ENCODE peak calls at places on chromosomes 5 and 9, in ten cellular contexts. Q is A549, S is sigmoid colon, W is H1, T is ovary, P is transverse colon, I is tibial nerve, H is HepG2, A is K562, J is SK-N-SH. F is an unnamed sample.

GRCh38 chr5:174581483-174581882 is 142.9 kb upstream of the MSX2 start:
- DNase-seq in Q (peak), S (no peak), W (no peak), T (no peak), P (no peak), I (no peak), H (peak), A (peak), J (peak), F (peak)

GRCh38 chr9:112970939-112971338 is 41.1 kb downstream of the ZNF883 start:
- DNase-seq in Q (no peak), S (no peak), W (no peak), T (no peak), P (no peak), I (no peak), H (no peak), A (no peak), J (peak), F (no peak)

GRCh38 chr5:2773327-2773726 is 21.9 kb upstream of the IRX2 start:
- DNase-seq in Q (no peak), S (no peak), W (no peak), T (no peak), P (no peak), I (no peak), H (no peak), A (no peak), J (no peak), F (no peak)

GRCh38 chr5:135244620-135245021 is 154.4 kb downstream of the MACROH2A1 start:
- DNase-seq in Q (no peak), S (peak), W (no peak), T (no peak), P (no peak), I (no peak), H (no peak), A (no peak), J (no peak), F (peak)

GRCh38 chr5:86463339-86463738 is 154.4 kb upstream of the COX7C start:
- DNase-seq in Q (peak), S (no peak), W (peak), T (no peak), P (no peak), I (no peak), H (peak), A (peak), J (peak), F (no peak)

GRCh38 chr5:141475625-141476131 is at the start of gene PCDHGC3:
- DNase-seq in Q (peak), S (peak), W (no peak), T (peak), P (peak), I (peak), H (peak), A (peak), J (peak), F (peak)

GRCh38 chr5:56179442-56179841 is 53.7 kb downstream of the ANKRD55 start:
- DNase-seq in Q (no peak), S (no peak), W (no peak), T (no peak), P (no peak), I (no peak), H (no peak), A (no peak), J (no peak), F (no peak)

GRCh38 chr5:95609711-95610110 is 10.2 kb upstream of the GPR150 start:
- DNase-seq in Q (no peak), S (no peak), W (no peak), T (no peak), P (no peak), I (no peak), H (no peak), A (no peak), J (no peak), F (no peak)

GRCh38 chr9:12775373-12775962 is 648 bp downstream of the LURAP1L start:
- DNase-seq in Q (no peak), S (peak), W (no peak), T (peak), P (peak), I (no peak), H (no peak), A (no peak), J (peak), F (no peak)

GRCh38 chr9:136409557-136410455 is 608 bp downstream of the ENTR1 start:
- DNase-seq in Q (peak), S (no peak), W (no peak), T (no peak), P (peak), I (no peak), H (peak), A (peak), J (peak), F (peak)

DNA sequence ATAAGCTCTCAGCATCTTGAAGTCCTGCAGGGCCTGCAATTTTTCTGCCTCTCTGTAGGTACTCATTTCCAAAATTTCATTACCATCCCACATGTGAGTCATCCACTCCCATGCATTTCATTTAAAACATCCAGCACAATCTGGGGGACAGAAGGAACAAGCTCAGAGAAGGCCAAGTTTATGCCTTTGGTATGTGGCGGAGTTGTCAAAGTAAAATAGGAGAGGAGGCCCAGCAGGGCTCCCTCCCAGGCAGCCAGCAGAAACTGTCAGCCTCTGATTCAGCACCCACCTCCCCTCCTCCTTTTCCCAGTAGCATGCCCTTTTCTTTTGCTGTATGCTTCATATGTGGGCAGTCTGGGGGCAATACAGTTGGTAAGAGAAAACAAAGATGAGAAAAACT is 126.4 kb upstream of the ZNF366 start:
- DNase-seq in Q (no peak), S (no peak), W (no peak), T (no peak), P (no peak), I (no peak), H (no peak), A (no peak), J (no peak), F (no peak)
- TF ChIP-seq EP300 in Q (no peak), S (no peak), W (no peak), T (no peak), P (no peak), I (no peak), H (no peak), A (no peak), J (no peak), F (no peak)

DNA sequence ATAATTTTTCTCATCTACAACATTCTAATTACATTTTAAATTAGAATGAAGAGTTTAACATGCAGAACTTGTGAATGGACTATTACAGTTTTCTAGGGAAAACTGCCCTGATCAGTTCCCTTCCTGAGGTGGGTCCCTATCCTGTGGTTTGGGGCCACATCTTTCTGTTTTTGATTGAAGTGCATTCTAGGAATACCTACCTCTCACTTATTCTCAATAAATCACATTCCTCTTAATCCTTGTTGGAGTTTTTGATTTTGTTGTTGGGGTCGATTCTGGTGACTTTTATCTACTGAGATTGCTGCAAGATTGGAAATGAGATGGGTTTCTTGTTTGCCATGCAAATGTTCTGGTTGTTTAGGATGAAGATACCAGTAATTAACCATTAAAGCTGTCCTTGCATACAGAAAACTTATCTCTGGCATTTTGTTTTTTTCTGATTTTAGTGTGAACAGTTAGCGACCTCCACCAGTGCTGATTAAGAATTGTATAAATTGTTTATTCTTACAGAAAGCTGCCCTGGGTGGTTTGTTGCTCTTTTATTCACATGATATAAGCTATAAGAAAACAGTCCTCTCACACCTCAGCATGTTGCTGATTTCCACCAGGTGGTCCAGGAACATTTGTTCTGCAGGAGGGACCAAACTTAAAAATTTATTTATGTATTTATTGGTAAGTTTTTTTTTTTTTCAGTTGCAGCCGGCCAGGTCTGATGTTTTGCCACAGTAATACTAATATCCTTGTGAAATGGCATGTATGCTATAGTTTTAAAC is 269.9 kb downstream of the FANCC start:
- DNase-seq in Q (no peak), S (no peak), W (no peak), T (no peak), P (no peak), I (no peak), H (no peak), A (no peak), J (no peak), F (no peak)
- H3K4me3 ChIP-seq in Q (peak), S (peak), W (no peak), T (peak), P (no peak), I (no peak), H (peak), A (peak), J (peak), F (peak)

DNA sequence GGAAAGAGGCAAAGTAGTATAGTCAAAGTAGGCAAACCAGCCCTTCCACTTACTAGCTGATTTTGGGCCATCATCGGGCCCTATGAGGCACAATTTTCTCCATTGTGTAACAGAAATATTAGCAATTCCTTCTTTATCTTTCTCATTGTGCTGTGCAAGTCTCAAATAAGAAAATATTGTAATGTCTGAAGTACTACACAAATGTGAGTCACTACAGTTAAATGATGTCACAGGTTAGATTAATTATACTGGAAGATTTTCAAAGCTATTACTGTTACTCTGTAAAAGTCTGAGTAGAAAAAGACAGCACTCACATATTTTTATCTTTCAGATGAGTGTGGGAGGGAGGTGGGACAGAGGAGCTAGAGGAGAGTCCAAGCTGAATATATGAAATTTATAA is 12.4 kb upstream of the TMC1 start:
- DNase-seq in Q (no peak), S (no peak), W (no peak), T (no peak), P (no peak), I (no peak), H (no peak), A (no peak), J (no peak), F (no peak)
- TF ChIP-seq EP300 in Q (no peak), S (no peak), W (no peak), T (no peak), P (no peak), I (no peak), H (no peak), A (no peak), J (no peak), F (no peak)

GRCh38 chr9:92948632-92949031 is 1.3 kb downstream of the FGD3 start:
- DNase-seq in Q (no peak), S (no peak), W (no peak), T (no peak), P (no peak), I (no peak), H (no peak), A (no peak), J (no peak), F (no peak)
- H3K4me3 ChIP-seq in Q (no peak), S (no peak), W (no peak), T (no peak), P (no peak), I (no peak), H (no peak), A (no peak), J (no peak), F (no peak)

DNA sequence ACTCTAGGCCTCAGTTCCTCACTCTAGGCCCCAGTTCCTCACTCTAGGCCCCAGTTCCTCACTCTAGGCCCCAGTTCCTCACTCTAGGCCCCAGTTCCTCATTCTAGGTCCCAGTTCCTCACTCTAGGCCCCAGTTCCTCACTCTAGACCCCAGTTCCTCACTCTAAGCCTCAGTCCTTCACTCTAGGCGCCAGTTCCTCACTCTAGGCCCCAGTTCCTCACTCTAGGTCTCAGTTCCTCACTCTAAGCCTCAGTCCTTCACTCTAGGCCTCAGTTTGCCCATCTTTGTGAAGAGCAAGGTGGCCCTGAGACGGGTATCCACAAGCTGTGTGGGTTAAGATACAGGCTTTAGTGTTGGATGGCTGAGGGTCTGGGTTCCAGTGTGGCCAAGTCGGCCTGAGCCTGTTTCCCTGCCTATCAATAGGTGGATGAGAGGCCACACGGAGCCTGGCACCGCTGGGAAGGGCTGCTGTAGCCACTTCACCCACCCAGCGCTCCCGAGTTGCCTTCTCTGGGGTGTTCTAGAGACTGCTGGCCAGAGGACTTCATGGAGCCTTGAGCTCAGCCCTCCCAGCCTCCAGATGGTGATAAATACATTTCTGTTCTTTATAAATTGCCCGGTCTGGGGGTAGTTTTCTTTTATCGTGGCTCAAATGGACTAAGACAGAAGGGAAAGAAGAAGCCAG is 150.1 kb downstream of the RXRA start:
- DNase-seq in Q (no peak), S (no peak), W (no peak), T (no peak), P (no peak), I (no peak), H (no peak), A (no peak), J (no peak), F (no peak)
- TF ChIP-seq EP300 in Q (no peak), S (no peak), W (no peak), T (no peak), P (no peak), I (no peak), H (no peak), A (no peak), J (no peak), F (no peak)

GRCh38 chr5:115634343-115635132 is 8.7 kb upstream of the TMED7 start:
- DNase-seq in Q (peak), S (peak), W (peak), T (peak), P (peak), I (peak), H (peak), A (peak), J (peak), F (peak)
- H3K4me3 ChIP-seq in Q (peak), S (peak), W (peak), T (peak), P (no peak), I (no peak), H (peak), A (no peak), J (peak), F (peak)

DNA sequence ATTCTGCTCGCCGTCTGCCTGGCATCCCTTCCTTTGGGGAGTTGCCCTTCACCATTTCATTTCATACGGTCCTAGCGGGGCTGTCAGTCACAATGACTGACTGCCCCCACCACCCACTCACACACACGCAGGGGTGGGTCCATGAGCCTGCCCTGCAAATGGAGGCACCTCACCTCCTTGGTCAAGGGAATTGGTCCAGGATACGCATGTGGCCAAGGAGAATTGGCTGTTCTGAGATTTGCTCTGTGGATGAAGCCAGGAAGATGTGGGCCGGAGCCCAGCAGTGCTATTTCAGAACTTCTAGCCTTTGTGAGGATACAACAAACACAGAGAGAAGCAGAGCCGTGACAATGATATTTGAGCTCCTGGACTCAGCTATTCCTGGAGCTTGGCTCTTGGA is 17.0 kb downstream of the C1QTNF2 start:
- DNase-seq in Q (no peak), S (peak), W (no peak), T (no peak), P (no peak), I (no peak), H (no peak), A (no peak), J (no peak), F (no peak)
- TF ChIP-seq EP300 in Q (no peak), S (no peak), W (no peak), T (no peak), P (no peak), I (no peak), H (no peak), A (no peak), J (no peak), F (no peak)

DNA sequence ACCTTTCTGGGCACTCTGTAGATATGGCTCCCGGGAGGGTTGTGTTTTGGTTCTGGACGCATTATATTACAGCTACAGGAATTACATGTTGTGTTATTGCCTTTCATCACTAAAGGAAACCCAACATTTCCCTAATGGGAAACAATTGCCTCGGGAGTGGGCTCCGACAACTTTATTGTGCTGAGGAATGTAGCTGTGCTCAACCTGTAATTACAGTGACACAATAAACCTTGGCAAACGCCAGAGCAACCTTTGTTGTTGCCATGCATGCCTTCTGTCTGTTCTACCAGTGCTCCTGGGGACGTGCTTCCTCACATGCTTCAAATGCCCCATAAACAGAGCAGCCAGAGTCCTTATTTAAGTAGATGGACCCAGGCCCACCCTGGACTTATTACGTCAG is 182.4 kb downstream of the DIRAS2 start:
- DNase-seq in Q (no peak), S (no peak), W (no peak), T (no peak), P (peak), I (no peak), H (no peak), A (no peak), J (no peak), F (no peak)
- H3K4me3 ChIP-seq in Q (no peak), S (no peak), W (no peak), T (no peak), P (no peak), I (no peak), H (no peak), A (no peak), J (no peak), F (no peak)

GRCh38 chr5:446066-446725 is 3.2 kb downstream of the EXOC3 start:
- DNase-seq in Q (no peak), S (peak), W (no peak), T (peak), P (peak), I (no peak), H (no peak), A (no peak), J (no peak), F (no peak)
- TF ChIP-seq EP300 in Q (no peak), S (no peak), W (no peak), T (no peak), P (no peak), I (no peak), H (no peak), A (no peak), J (no peak), F (no peak)

GRCh38 chr5:167730121-167730520 is 561.3 kb upstream of the WWC1 start:
- DNase-seq in Q (peak), S (no peak), W (no peak), T (no peak), P (no peak), I (no peak), H (no peak), A (no peak), J (no peak), F (no peak)

GRCh38 chr5:167731951-167732350 is 559.5 kb upstream of the WWC1 start:
- DNase-seq in Q (no peak), S (no peak), W (no peak), T (no peak), P (no peak), I (no peak), H (no peak), A (no peak), J (no peak), F (no peak)

GRCh38 chr5:167726641-167727040 is 564.8 kb upstream of the WWC1 start:
- DNase-seq in Q (no peak), S (no peak), W (no peak), T (no peak), P (no peak), I (no peak), H (no peak), A (no peak), J (no peak), F (no peak)

GRCh38 chr5:167732499-167732898 is 558.9 kb upstream of the WWC1 start:
- DNase-seq in Q (no peak), S (no peak), W (no peak), T (no peak), P (no peak), I (no peak), H (no peak), A (no peak), J (no peak), F (no peak)

GRCh38 chr5:167730656-167731055 is 560.8 kb upstream of the WWC1 start:
- DNase-seq in Q (no peak), S (no peak), W (no peak), T (no peak), P (no peak), I (no peak), H (no peak), A (no peak), J (no peak), F (no peak)
- H3K4me3 ChIP-seq in Q (no peak), S (no peak), W (no peak), T (no peak), P (no peak), I (no peak), H (no peak), A (no peak), J (no peak), F (no peak)

F was measured in stomach.